ENCODE peak calls at places on chromosome 4, in ten cellular contexts. L is H1; O is CD8-positive, alpha-beta memory T cell; D is left ventricle myocardium inferior; V is Peyer's patch; X is stomach; U is breast epithelium; Q is pancreas; J is tibial artery; I is lower lobe of right lung. Y is an unnamed sample. For H3K36me3 and H3K9me3, the result is how much of the 10 kb centered on the place peaks cover.

GRCh38 chr4:28916585-28916984 is 1803.6 kb upstream of the PCDH7 start:
- DNase-seq in L (no peak), O (no peak), D (no peak), V (no peak), X (no peak), U (no peak), Q (no peak), J (no peak), I (no peak), Y (no peak)

GRCh38 chr4:133403913-133404312 is 254.8 kb downstream of the PCDH10 start:
- DNase-seq in L (no peak), O (no peak), D (no peak), V (no peak), X (no peak), U (no peak), Q (no peak), J (no peak), I (no peak), Y (no peak)

GRCh38 chr4:4391866-4392265 is 5.0 kb downstream of the NSG1 start:
- DNase-seq in L (no peak), O (no peak), D (no peak), V (no peak), X (no peak), U (no peak), Q (no peak), J (no peak), I (no peak), Y (no peak)

GRCh38 chr4:133565379-133565778 is 416.3 kb downstream of the PCDH10 start:
- DNase-seq in L (no peak), O (no peak), D (no peak), V (no peak), X (no peak), U (no peak), Q (no peak), J (no peak), I (no peak), Y (no peak)

GRCh38 chr4:8080754-8081065 is 77.9 kb downstream of the ABLIM2 start:
- DNase-seq in L (no peak), O (no peak), D (no peak), V (no peak), X (no peak), U (no peak), Q (no peak), J (no peak), I (peak), Y (no peak)

GRCh38 chr4:73867783-73868182 is 1.4 kb upstream of the CXCL1 start:
- DNase-seq in L (no peak), O (no peak), D (no peak), V (peak), X (peak), U (no peak), Q (peak), J (no peak), I (peak), Y (no peak)

GRCh38 chr4:57943672-57944071 is 833.5 kb upstream of the IGFBP7 start:
- DNase-seq in L (no peak), O (no peak), D (no peak), V (no peak), X (no peak), U (no peak), Q (no peak), J (no peak), I (peak), Y (no peak)

GRCh38 chr4:8151165-8151650 is 7.4 kb downstream of the ABLIM2 start:
- DNase-seq in L (no peak), O (no peak), D (no peak), V (no peak), X (no peak), U (no peak), Q (no peak), J (no peak), I (no peak), Y (no peak)

GRCh38 chr4:15003441-15003890 is 1.2 kb downstream of the CPEB2 start:
- DNase-seq in L (no peak), O (no peak), D (peak), V (peak), X (peak), U (peak), Q (peak), J (peak), I (peak), Y (peak)

GRCh38 chr4:175103403-175103802 is 185.2 kb downstream of the ADAM29 start:
- DNase-seq in L (no peak), O (no peak), D (no peak), V (no peak), X (no peak), U (no peak), Q (no peak), J (no peak), I (no peak), Y (no peak)

GRCh38 chr4:15779336-15779735 is 1.2 kb downstream of the CD38 start:
- DNase-seq in L (no peak), O (no peak), D (peak), V (no peak), X (no peak), U (no peak), Q (no peak), J (peak), I (peak), Y (peak)

GRCh38 chr4:21512351-21512750 is 436.2 kb downstream of the KCNIP4 start:
- DNase-seq in L (no peak), O (no peak), D (no peak), V (no peak), X (no peak), U (no peak), Q (no peak), J (no peak), I (no peak), Y (no peak)

GRCh38 chr4:114263233-114263632 is 283.8 kb upstream of the ARSJ start:
- DNase-seq in L (no peak), O (no peak), D (no peak), V (no peak), X (no peak), U (no peak), Q (no peak), J (no peak), I (no peak), Y (no peak)

DNA sequence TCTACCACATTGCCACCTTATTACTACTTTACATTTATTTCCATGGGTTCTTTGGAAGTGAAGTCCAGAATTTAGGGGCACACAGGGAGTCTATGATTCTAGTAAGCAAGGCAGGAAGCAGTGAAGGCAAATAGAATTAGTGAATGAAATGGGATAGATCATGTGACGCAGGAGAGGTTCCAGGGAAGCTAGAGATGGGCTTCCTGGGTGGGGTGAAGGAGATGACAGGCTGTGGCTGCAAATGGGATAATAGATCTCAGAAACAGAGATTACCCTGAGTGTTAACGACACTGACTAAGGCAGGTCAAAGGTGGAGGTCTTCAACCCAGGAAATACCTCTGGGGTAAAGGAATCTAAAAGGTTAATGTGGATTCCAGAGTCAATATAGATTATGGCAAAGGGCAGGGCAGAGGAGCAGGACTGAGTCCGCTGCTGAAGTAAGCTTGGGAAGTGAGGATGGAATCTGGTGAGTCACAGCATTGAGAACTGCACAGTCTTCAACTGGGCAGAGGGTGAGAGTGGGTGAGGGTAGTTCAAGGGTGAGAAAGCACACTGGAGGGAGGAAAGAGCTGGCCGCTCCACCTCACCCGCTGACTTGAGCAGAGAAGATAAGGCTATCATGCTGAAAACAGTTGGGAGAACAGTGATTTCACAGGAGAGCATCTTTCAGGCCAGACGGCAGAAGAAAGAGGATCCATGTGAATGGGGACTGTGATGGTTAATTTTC is 70.8 kb downstream of the ANXA3 start:
- DNase-seq in L (no peak), O (no peak), D (no peak), V (peak), X (no peak), U (no peak), Q (no peak), J (no peak), I (no peak), Y (no peak)
- H3K4me3 ChIP-seq in L (no peak), O (no peak), D (no peak), V (no peak), X (no peak), U (no peak), Q (no peak), J (no peak), I (no peak), Y (no peak)

GRCh38 chr4:61308033-61308432 is 107.9 kb downstream of the ADGRL3 start:
- DNase-seq in L (no peak), O (no peak), D (no peak), V (no peak), X (no peak), U (no peak), Q (no peak), J (no peak), I (no peak), Y (no peak)
- H3K36me3 ChIP-seq in L (under half), O (under half), D (under half), V (under half), X (under half), U (under half), Q (under half), J (under half), I (under half), Y (under half)

DNA sequence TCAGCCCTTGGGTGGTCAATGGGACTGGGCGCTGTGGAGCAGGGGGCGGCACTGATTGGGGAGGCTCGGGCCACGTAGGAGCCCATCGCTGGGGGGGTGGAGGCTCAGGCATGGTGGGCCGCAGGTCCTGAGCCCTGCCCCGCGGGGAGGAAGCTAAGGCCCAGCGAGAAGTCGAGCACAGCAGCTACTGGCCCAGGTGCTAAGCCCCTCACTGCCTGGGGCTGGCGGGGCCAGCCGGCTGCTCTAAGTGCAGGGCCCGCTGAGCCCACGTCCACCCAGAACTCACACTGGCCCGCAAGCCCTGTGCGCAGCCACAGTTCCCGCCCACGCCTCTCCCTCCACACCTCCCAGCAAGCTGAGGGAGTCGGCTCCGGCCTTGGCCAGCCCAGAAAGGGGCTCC is 66.4 kb downstream of the ZNF141 start:
- DNase-seq in L (no peak), O (no peak), D (no peak), V (no peak), X (no peak), U (no peak), Q (no peak), J (no peak), I (no peak), Y (no peak)
- H3K9me3 ChIP-seq in L (under half), O (under half), D (half or more), V (under half), X (half or more), U (half or more), Q (under half), J (under half), I (half or more), Y (under half)

DNA sequence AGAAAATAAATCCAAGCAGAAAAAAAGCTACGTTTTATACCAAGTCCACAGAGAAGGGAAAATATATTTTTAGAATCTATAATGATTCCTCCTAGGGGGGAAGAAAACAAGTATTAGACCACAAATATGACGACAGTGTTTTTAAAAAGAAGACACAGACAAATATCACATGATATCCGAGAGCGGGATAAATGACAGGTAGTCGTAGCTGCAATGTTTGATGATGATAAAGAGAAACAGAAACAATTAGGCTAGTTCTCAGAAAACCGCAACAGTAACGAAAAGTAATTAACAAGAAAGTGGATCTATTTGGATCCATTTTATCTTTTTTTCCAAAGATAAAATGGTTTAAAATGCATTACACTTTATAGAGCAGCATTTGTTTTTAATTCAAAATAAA is 918 bp downstream of the HAUS3 start:
- DNase-seq in L (no peak), O (no peak), D (no peak), V (no peak), X (no peak), U (no peak), Q (no peak), J (no peak), I (no peak), Y (no peak)
- H3K4me3 ChIP-seq in L (peak), O (peak), D (peak), V (peak), X (peak), U (peak), Q (peak), J (peak), I (peak), Y (peak)

GRCh38 chr4:75658881-75659280 is 14.3 kb downstream of the G3BP2 start:
- DNase-seq in L (no peak), O (no peak), D (no peak), V (no peak), X (no peak), U (no peak), Q (no peak), J (no peak), I (no peak), Y (no peak)
- H3K36me3 ChIP-seq in L (under half), O (under half), D (half or more), V (half or more), X (half or more), U (under half), Q (under half), J (half or more), I (half or more), Y (under half)

GRCh38 chr4:99008051-99008450 is 12.5 kb downstream of the METAP1 start:
- DNase-seq in L (no peak), O (no peak), D (no peak), V (no peak), X (no peak), U (no peak), Q (no peak), J (no peak), I (no peak), Y (no peak)
- H3K9me3 ChIP-seq in L (under half), O (under half), D (under half), V (under half), X (under half), U (under half), Q (under half), J (under half), I (under half), Y (under half)

Y was measured in MG63.